ENCODE peak calls at places on chromosomes 12 and 14, in six cellular contexts. N is activated naive CD8-positive, alpha-beta T cell treated with anti-CD3 and anti-CD28 coated beads, Interleukin-2, amount 50 U/mL, for 24 hours; M is putamen; P is GF-D8; U is CD4-positive, alpha-beta memory T cell; R is HEK293T. K is an unnamed sample.

GRCh38 chr14:101124860-101125259 is 221.3 kb upstream of the RTL1 start:
- DNase-seq in M (no peak), P (no peak), N (no peak), U (no peak), R (no peak), K (no peak)

GRCh38 chr14:91360490-91361235 is 57.0 kb downstream of the CCDC88C start:
- DNase-seq in M (no peak), R (no peak), U (no peak), N (no peak), P (no peak), K (no peak)

GRCh38 chr14:61673305-61673704 is 22.0 kb upstream of the HIF1A start:
- DNase-seq in P (no peak), U (no peak), R (no peak), M (no peak), N (no peak), K (no peak)

GRCh38 chr12:47943492-47944359 is 19.7 kb upstream of the TMEM106C start:
- DNase-seq in U (no peak), N (no peak), P (no peak), M (no peak), R (no peak), K (no peak)

GRCh38 chr14:52695481-52696091 is at the start of gene ERO1A:
- DNase-seq in R (peak; percentile 63), N (peak; percentile 82), M (peak; percentile 65), P (peak; percentile 12), U (peak; percentile 60), K (peak; percentile 73)

GRCh38 chr12:60345442-60345841 is 749.6 kb downstream of the SLC16A7 start:
- DNase-seq in R (no peak), U (no peak), N (no peak), P (no peak), M (no peak), K (no peak)

GRCh38 chr12:68374315-68374982 is 42.3 kb upstream of the MDM1 start:
- DNase-seq in R (no peak), P (no peak), U (peak; percentile 70), M (no peak), N (no peak), K (peak; percentile 51)

GRCh38 chr14:43651896-43652295 is 855.2 kb downstream of the FSCB start:
- DNase-seq in P (no peak), M (no peak), U (no peak), R (no peak), N (no peak), K (no peak)

GRCh38 chr12:3777206-3777809 is 24.4 kb upstream of the CRACR2A start:
- DNase-seq in R (peak; percentile 38), M (peak; percentile 28), P (peak; percentile 31), U (peak; percentile 42), N (no peak), K (no peak)

GRCh38 chr12:118189761-118190181 is 53.8 kb downstream of the PEBP1 start:
- DNase-seq in R (no peak), N (no peak), P (no peak), U (no peak), M (peak; percentile 81), K (no peak)

GRCh38 chr12:22543246-22544037 is 900 bp downstream of the C2CD5 start:
- DNase-seq in R (peak; percentile 20), U (peak; percentile 55), P (no peak), M (no peak), N (peak; percentile 51), K (peak; percentile 42)

GRCh38 chr14:92632546-92633273 is 115.7 kb downstream of the LGMN start:
- DNase-seq in R (no peak), M (no peak), N (no peak), P (no peak), U (no peak), K (no peak)

GRCh38 chr12:6226002-6226700 is 26.0 kb downstream of the CD9 start:
- DNase-seq in U (no peak), M (peak; percentile 77), P (no peak), R (no peak), N (no peak), K (no peak)

GRCh38 chr12:66279127-66279712 is 23.1 kb upstream of the HELB start:
- DNase-seq in U (peak; percentile 53), M (no peak), R (peak; percentile 51), N (no peak), P (peak; percentile 48), K (peak; percentile 22)

GRCh38 chr14:50101417-50101816 is 15.0 kb downstream of the VCPKMT start:
- DNase-seq in N (no peak), P (no peak), U (no peak), M (no peak), R (no peak), K (no peak)

GRCh38 chr12:18794000-18794399 is 56.1 kb downstream of the CAPZA3 start:
- DNase-seq in U (no peak), N (no peak), R (no peak), M (no peak), P (no peak), K (no peak)

GRCh38 chr12:19201653-19202052 is 72.1 kb downstream of the PLEKHA5 start:
- DNase-seq in M (no peak), N (no peak), U (no peak), R (no peak), P (no peak), K (no peak)

GRCh38 chr12:93624595-93625294 is 52.3 kb downstream of the SOCS2 start:
- DNase-seq in R (no peak), P (no peak), M (no peak), N (no peak), U (no peak), K (no peak)

GRCh38 chr14:96986701-96987474 is 189.7 kb downstream of the VRK1 start:
- DNase-seq in R (no peak), M (no peak), N (no peak), P (no peak), U (no peak), K (no peak)

GRCh38 chr12:34033628-34034296 is 11.5 kb downstream of the ALG10 start:
- DNase-seq in U (peak; percentile 41), R (peak; percentile 2), P (no peak), M (no peak), N (no peak), K (peak; percentile 31)

GRCh38 chr14:28375295-28375694 is 391.3 kb upstream of the FOXG1 start:
- DNase-seq in P (no peak), R (peak; percentile 16), M (peak; percentile 19), N (no peak), U (no peak), K (no peak)

K was measured in T-helper 2 cell.